ENCODE peak calls at places on chromosomes 2 and 18, in eight cellular contexts. F is lower lobe of right lung; O is CD8-positive, alpha-beta T cell; W is cardiac muscle cell; N is heart right ventricle; K is retinal pigment epithelial cell; T is breast epithelium; U is left ventricle myocardium inferior. B is an unnamed sample.

GRCh38 chr2:133844214-133844892 is 276.1 kb upstream of the NCKAP5 start:
- DNase-seq in W (peak; percentile 80), O (peak; percentile 49), N (no peak), K (no peak), F (peak; percentile 50), U (peak; percentile 48), T (peak; percentile 57), B (no peak)

GRCh38 chr2:169225233-169225750 is 137.0 kb downstream of the LRP2 start:
- DNase-seq in W (no peak), O (no peak), F (no peak), N (no peak), T (no peak), K (no peak), U (no peak), B (no peak)

GRCh38 chr18:23662309-23663263 is at the start of gene ANKRD29:
- DNase-seq in U (peak; percentile 53), N (peak; percentile 62), O (peak; percentile 52), F (peak; percentile 72), K (no peak), T (no peak), W (peak; percentile 52), B (no peak)

GRCh38 chr2:55459278-55459677 is 39.6 kb upstream of the CCDC88A start:
- DNase-seq in O (no peak), N (no peak), T (no peak), W (no peak), K (no peak), F (no peak), U (no peak), B (no peak)

GRCh38 chr2:136143603-136144451 is 25.9 kb upstream of the CXCR4 start:
- DNase-seq in T (no peak), W (no peak), N (no peak), U (no peak), O (no peak), K (no peak), F (no peak), B (no peak)

GRCh38 chr18:75314606-75315005 is 104.0 kb downstream of the TSHZ1 start:
- DNase-seq in W (no peak), K (no peak), U (no peak), T (no peak), F (no peak), N (no peak), O (no peak), B (no peak)

GRCh38 chr18:2994603-2995432 is 18.1 kb downstream of the LPIN2 start:
- DNase-seq in K (no peak), F (no peak), N (peak; percentile 39), U (no peak), T (no peak), W (no peak), O (peak; percentile 76), B (no peak)

GRCh38 chr2:120709608-120710041 is 26.0 kb upstream of the GLI2 start:
- DNase-seq in K (no peak), U (no peak), O (no peak), T (no peak), N (no peak), W (no peak), F (no peak), B (no peak)

GRCh38 chr2:98027955-98028593 is 32.3 kb upstream of the TMEM131 start:
- DNase-seq in K (no peak), U (no peak), W (no peak), F (no peak), O (no peak), T (no peak), N (no peak), B (no peak)

GRCh38 chr2:208363485-208363884 is 43.1 kb upstream of the PTH2R start:
- DNase-seq in U (no peak), F (no peak), N (no peak), K (peak; percentile 19), W (no peak), T (no peak), O (no peak), B (no peak)

GRCh38 chr2:158458617-158458920 is 1.8 kb downstream of the PKP4 start:
- DNase-seq in T (no peak), W (no peak), U (no peak), N (no peak), O (no peak), F (no peak), K (no peak), B (no peak)

GRCh38 chr2:120892271-120892966 is 156.8 kb downstream of the GLI2 start:
- DNase-seq in U (no peak), T (no peak), F (peak; percentile 27), O (no peak), W (no peak), N (no peak), K (no peak), B (no peak)

GRCh38 chr2:8413589-8414135 is 268.2 kb upstream of the ID2 start:
- DNase-seq in K (no peak), N (no peak), T (no peak), F (no peak), W (peak; percentile 44), O (no peak), U (no peak), B (no peak)

GRCh38 chr2:49251766-49252165 is 97.5 kb upstream of the FSHR start:
- DNase-seq in O (no peak), N (no peak), T (no peak), U (no peak), W (no peak), K (no peak), F (no peak), B (no peak)

GRCh38 chr18:43129946-43130523 is 14.6 kb upstream of the RIT2 start:
- DNase-seq in N (no peak), K (no peak), W (no peak), U (no peak), O (no peak), T (no peak), F (no peak), B (no peak)
- H3K4me3 ChIP-seq in N (peak overlapping the region; percentile 18), K (peak overlapping the region; percentile 17), W (no peak overlapping the region), U (peak overlapping the region; percentile 42), O (no peak overlapping the region), T (peak overlapping the region; percentile 67), F (peak overlapping the region; percentile 22), B (peak overlapping the region; percentile 34)

GRCh38 chr2:176129825-176130152 is 284 bp downstream of the HOXD8 start:
- DNase-seq in K (no peak), O (no peak), U (no peak), T (no peak), F (no peak), W (no peak), N (no peak), B (no peak)
- H3K4me3 ChIP-seq in K (no peak overlapping the region), O (no peak overlapping the region), U (peak overlapping the region; percentile 62), T (peak overlapping the region; percentile 73), F (peak overlapping the region; percentile 21), W (peak overlapping the region; percentile 35), N (peak overlapping the region; percentile 22), B (peak overlapping the region; percentile 63)

DNA sequence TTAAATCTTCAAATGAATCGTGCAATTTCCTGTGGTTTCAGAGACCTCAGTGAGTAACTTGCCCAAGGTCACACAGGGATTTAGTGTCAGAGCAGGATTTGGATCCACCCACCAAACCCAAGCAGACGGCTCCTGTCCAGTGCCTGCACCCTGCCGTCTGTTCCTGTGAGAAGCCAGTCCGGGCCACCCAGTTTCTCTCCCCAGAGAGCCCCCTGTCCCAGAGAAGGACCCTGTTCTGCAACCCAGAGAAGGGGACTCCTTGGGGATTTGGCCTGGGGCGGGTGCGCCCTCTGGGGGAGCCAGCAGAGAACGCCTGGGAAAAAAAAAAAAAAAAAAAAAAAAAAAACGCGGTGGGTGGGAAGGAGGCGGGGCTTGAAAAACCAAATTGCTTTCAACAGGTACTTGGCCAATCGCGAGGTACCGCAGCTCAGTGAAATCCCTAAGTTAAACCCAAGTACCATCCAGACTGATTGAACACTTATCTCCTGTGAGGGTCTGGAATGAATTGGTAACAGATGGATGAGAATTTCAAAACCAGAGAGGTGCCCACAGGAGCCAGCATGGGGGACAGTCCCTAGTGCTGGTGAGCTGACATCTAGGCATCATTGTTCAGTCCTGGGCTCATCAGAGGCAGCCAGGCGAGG is 30.9 kb upstream of the REEP1 start:
- DNase-seq in T (no peak), N (peak; percentile 49), W (peak; percentile 78), F (peak; percentile 49), O (peak; percentile 35), U (peak; percentile 32), K (no peak), B (no peak)
- H3K4me3 ChIP-seq in T (peak overlapping the region; percentile 38), N (no peak overlapping the region), W (no peak overlapping the region), F (no peak overlapping the region), O (peak overlapping the region; percentile 13), U (no peak overlapping the region), K (peak overlapping the region; percentile 14), B (peak overlapping the region; percentile 36)

DNA sequence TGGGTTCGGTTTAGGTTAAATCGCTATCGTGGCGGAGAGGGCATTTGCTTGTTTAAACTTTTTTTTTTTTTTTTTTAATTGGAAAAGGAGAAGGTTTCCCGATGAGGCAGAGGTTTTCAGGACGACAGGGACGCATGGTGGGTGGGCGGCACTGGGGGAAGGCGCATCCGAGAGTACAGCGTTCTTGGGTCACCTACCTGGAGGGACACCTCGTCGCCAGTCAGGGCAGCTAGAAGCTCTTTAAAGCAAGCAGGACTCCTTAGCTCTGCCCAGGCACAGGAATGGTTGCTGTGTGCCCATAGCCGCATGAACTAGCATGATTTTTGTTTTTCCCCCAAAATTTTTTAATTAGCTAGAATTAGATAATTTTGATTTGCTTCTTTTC is 444 bp downstream of the LDLRAD4 start:
- DNase-seq in T (no peak), W (no peak), U (no peak), F (no peak), O (no peak), K (no peak), N (no peak), B (no peak)
- H3K4me3 ChIP-seq in T (peak overlapping the region; percentile 97), W (peak overlapping the region; percentile 45), U (peak overlapping the region; percentile 74), F (peak overlapping the region; percentile 74), O (peak overlapping the region; percentile 72), K (peak overlapping the region; percentile 50), N (peak overlapping the region; percentile 75), B (no peak overlapping the region)

DNA sequence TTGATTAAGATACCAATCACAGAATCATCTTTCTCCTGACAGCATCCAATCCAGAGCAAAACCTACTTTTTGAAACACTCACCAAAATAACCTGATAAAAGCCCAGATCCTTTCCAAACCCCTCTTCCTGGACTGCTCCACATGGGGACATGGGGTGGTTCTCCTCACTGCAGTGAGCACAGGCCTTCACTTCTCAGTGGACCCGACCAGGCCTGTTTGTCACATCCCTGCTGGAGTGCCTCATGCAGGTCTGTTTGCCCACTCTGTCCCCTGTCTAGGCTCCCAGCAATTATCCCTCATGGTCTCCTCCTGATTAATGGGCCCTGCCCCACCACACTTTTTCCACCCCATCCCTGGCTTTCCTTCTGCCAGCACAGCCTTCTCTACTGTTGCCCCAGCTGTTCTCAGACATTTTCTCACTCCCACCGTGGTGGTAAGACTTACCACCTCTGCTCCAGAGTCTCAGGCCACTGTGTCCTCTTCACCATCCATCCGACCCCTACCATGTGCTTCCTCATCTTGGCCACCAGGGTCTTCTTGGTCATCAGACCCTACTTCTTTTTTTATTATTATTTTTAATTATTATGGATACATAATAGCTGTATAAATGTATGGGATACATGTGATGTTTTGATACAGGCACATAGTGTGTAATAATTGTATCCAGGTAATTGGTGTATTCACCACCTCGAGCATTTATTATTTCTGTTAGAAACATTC is 21.1 kb downstream of the MRPL30 start:
- DNase-seq in N (no peak), T (no peak), K (no peak), F (no peak), O (no peak), W (no peak), U (no peak), B (no peak)
- H3K4me3 ChIP-seq in N (no peak overlapping the region), T (no peak overlapping the region), K (no peak overlapping the region), F (no peak overlapping the region), O (no peak overlapping the region), W (no peak overlapping the region), U (no peak overlapping the region), B (no peak overlapping the region)

B was measured in epithelial cell of proximal tubule.